ENCODE peak calls at places on chromosomes 4 and X, in eight cellular contexts. C, T, K, Q, G, V, H and D are unnamed samples.

GRCh38 chr4:82561745-82562552 is at the start of gene TMEM150C:
- DNase-seq in C (no peak), T (peak; percentile 71), K (peak; percentile 26), Q (no peak), G (peak; percentile 6), V (peak; percentile 43), H (no peak), D (no peak)

GRCh38 chrX:49106930-49107329 is 16.6 kb downstream of the GPKOW start:
- DNase-seq in C (peak; percentile 8), T (peak; percentile 40), K (no peak), Q (no peak), G (peak; percentile 71), V (peak; percentile 14), H (peak; percentile 37), D (peak; percentile 20)

GRCh38 chr4:2932951-2933565 is 30.1 kb downstream of the NOP14 start:
- DNase-seq in C (no peak), T (no peak), K (no peak), Q (peak; percentile 46), G (no peak), V (peak; percentile 18), H (no peak), D (no peak)

GRCh38 chr4:8536467-8536866 is 43.7 kb upstream of the GPR78 start:
- DNase-seq in C (no peak), T (no peak), K (no peak), Q (no peak), G (no peak), V (no peak), H (no peak), D (no peak)

GRCh38 chr4:2417765-2418651 is at the start of gene ZFYVE28:
- DNase-seq in C (no peak), T (peak; percentile 36), K (peak; percentile 34), Q (no peak), G (peak; percentile 31), V (no peak), H (peak; percentile 36), D (no peak)

GRCh38 chr4:7256989-7257810 is 64.9 kb downstream of the SORCS2 start:
- DNase-seq in C (no peak), T (peak; percentile 58), K (no peak), Q (no peak), G (peak; percentile 59), V (peak; percentile 82), H (no peak), D (no peak)

GRCh38 chr4:155552180-155552579 is 114.5 kb upstream of the GUCY1A1 start:
- DNase-seq in C (no peak), T (no peak), K (no peak), Q (no peak), G (no peak), V (no peak), H (no peak), D (no peak)

GRCh38 chrX:46551494-46552128 is 6.4 kb upstream of the ZNF674 start:
- DNase-seq in C (no peak), T (peak; percentile 24), K (no peak), Q (no peak), G (peak; percentile 66), V (no peak), H (no peak), D (no peak)

GRCh38 chr4:181959121-181959520 is 284.1 kb upstream of the TENM3 start:
- DNase-seq in C (no peak), T (no peak), K (no peak), Q (no peak), G (peak; percentile 86), V (no peak), H (no peak), D (peak; percentile 73)

GRCh38 chrX:136646602-136647239 is 1.2 kb upstream of the CD40LG start:
- DNase-seq in C (no peak), T (no peak), K (no peak), Q (no peak), G (no peak), V (no peak), H (no peak), D (no peak)

GRCh38 chrX:132877954-132878536 is 80.4 kb downstream of the HS6ST2 start:
- DNase-seq in C (no peak), T (no peak), K (no peak), Q (no peak), G (no peak), V (no peak), H (no peak), D (no peak)

GRCh38 chrX:139930923-139931645 is 1.8 kb downstream of the ATP11C start:
- DNase-seq in C (no peak), T (no peak), K (peak; percentile 34), Q (peak; percentile 54), G (peak; percentile 12), V (peak; percentile 12), H (peak; percentile 28), D (no peak)

GRCh38 chrX:1481636-1482529 is 29.2 kb upstream of the ASMTL start:
- DNase-seq in C (peak; percentile 66), T (peak; percentile 87), K (peak; percentile 57), Q (peak; percentile 80), G (peak; percentile 97), V (peak; percentile 43), H (peak; percentile 48), D (peak; percentile 66)

GRCh38 chrX:45422216-45422925 is 221.7 kb upstream of the DIPK2B start:
- DNase-seq in C (no peak), T (no peak), K (no peak), Q (no peak), G (no peak), V (no peak), H (no peak), D (no peak)

GRCh38 chr4:142379277-142380051 is 466.6 kb downstream of the INPP4B start:
- DNase-seq in C (peak; percentile 93), T (no peak), K (no peak), Q (no peak), G (peak; percentile 86), V (no peak), H (no peak), D (peak; percentile 64)

GRCh38 chr4:16457944-16458343 is 231.7 kb upstream of the TAPT1 start:
- DNase-seq in C (no peak), T (no peak), K (no peak), Q (no peak), G (peak; percentile 14), V (no peak), H (no peak), D (peak; percentile 60)

GRCh38 chr4:157978680-157979361 is 194.0 kb downstream of the GASK1B start:
- DNase-seq in C (no peak), T (peak; percentile 80), K (peak; percentile 27), Q (peak; percentile 5), G (peak; percentile 79), V (peak; percentile 29), H (peak; percentile 50), D (peak; percentile 12)

GRCh38 chr4:70721747-70722146 is at the start of gene RUFY3:
- DNase-seq in C (peak; percentile 80), T (peak; percentile 60), K (no peak), Q (no peak), G (peak; percentile 97), V (no peak), H (no peak), D (peak; percentile 41)

GRCh38 chr4:6472387-6473263 is at the start of gene PPP2R2C:
- DNase-seq in C (no peak), T (peak; percentile 49), K (peak; percentile 14), Q (no peak), G (no peak), V (no peak), H (peak; percentile 42), D (no peak)

GRCh38 chrX:13659057-13659456 is 6.1 kb downstream of the TCEANC start:
- DNase-seq in C (no peak), T (no peak), K (no peak), Q (no peak), G (peak; percentile 75), V (no peak), H (no peak), D (no peak)

GRCh38 chr4:122826000-122826595 is 533 bp upstream of the FGF2 start:
- DNase-seq in C (no peak), T (no peak), K (no peak), Q (no peak), G (peak; percentile 22), V (no peak), H (no peak), D (no peak)
- H3K4me3 ChIP-seq in C (peak overlapping the region; percentile 93), T (peak overlapping the region; percentile 86), K (peak overlapping the region; percentile 56), Q (peak overlapping the region; percentile 82), G (peak overlapping the region; percentile 82), V (peak overlapping the region; percentile 77), H (peak overlapping the region; percentile 70), D (peak overlapping the region; percentile 88)

GRCh38 chr4:152849350-152849749 is 69.6 kb downstream of the ARFIP1 start:
- DNase-seq in C (no peak), T (no peak), K (no peak), Q (no peak), G (no peak), V (no peak), H (no peak), D (no peak)
- TF ChIP-seq CTCF in C (no peak), T (no peak), K (no peak), Q (no peak), G (no peak), V (no peak), H (no peak), D (no peak)

GRCh38 chr4:73378887-73379286 is 25.2 kb upstream of the ALB start:
- DNase-seq in C (no peak), T (no peak), K (no peak), Q (no peak), G (no peak), V (no peak), H (no peak), D (no peak)
- H3K4me3 ChIP-seq in C (no peak overlapping the region), T (no peak overlapping the region), K (no peak overlapping the region), Q (no peak overlapping the region), G (no peak overlapping the region), V (no peak overlapping the region), H (no peak overlapping the region), D (no peak overlapping the region)

GRCh38 chr4:188722911-188723310 is 583.7 kb downstream of the TRIML1 start:
- DNase-seq in C (peak; percentile 31), T (no peak), K (no peak), Q (no peak), G (no peak), V (no peak), H (no peak), D (no peak)

GRCh38 chr4:188714488-188714887 is 575.2 kb downstream of the TRIML1 start:
- DNase-seq in C (peak; percentile 80), T (no peak), K (no peak), Q (no peak), G (no peak), V (no peak), H (no peak), D (no peak)

GRCh38 chr4:188714907-188715306 is 575.7 kb downstream of the TRIML1 start:
- DNase-seq in C (peak; percentile 81), T (no peak), K (no peak), Q (no peak), G (peak; percentile 46), V (no peak), H (no peak), D (peak; percentile 48)

GRCh38 chr4:188719794-188720193 is 580.6 kb downstream of the TRIML1 start:
- DNase-seq in C (no peak), T (no peak), K (no peak), Q (no peak), G (no peak), V (no peak), H (no peak), D (no peak)
- TF ChIP-seq CTCF in C (peak; percentile 26), T (no peak), K (no peak), Q (no peak), G (no peak), V (no peak), H (no peak), D (peak; percentile 56)